ENCODE peak calls at places on chromosomes 3 and 15, in six cellular contexts. M, A, X, B, D and N are unnamed samples.

GRCh38 chr3:184155644-184156521 is 706 bp downstream of the DVL3 start:
- DNase-seq in M (peak), A (peak), X (no peak), B (no peak), D (peak), N (peak)

GRCh38 chr3:123147754-123148535 is 53.8 kb upstream of the SEC22A start:
- DNase-seq in M (no peak), A (no peak), X (no peak), B (no peak), D (no peak), N (no peak)

GRCh38 chr3:171476532-171477102 is 16.4 kb upstream of the TNIK start:
- DNase-seq in M (no peak), A (no peak), X (no peak), B (no peak), D (no peak), N (no peak)

GRCh38 chr3:64187065-64187959 is 38.0 kb downstream of the PRICKLE2 start:
- DNase-seq in M (no peak), A (peak), X (peak), B (peak), D (peak), N (no peak)

GRCh38 chr15:88909956-88910831 is 3.0 kb downstream of the MFGE8 start:
- DNase-seq in M (peak), A (no peak), X (no peak), B (no peak), D (no peak), N (no peak)

GRCh38 chr3:133271491-133271890 is 128.4 kb upstream of the BFSP2 start:
- DNase-seq in M (no peak), A (no peak), X (no peak), B (no peak), D (no peak), N (no peak)

GRCh38 chr15:82139823-82140268 is 94.0 kb upstream of the MEX3B start:
- DNase-seq in M (peak), A (peak), X (no peak), B (no peak), D (no peak), N (no peak)

GRCh38 chr15:64134322-64134829 is 17.2 kb upstream of the SNX22 start:
- DNase-seq in M (no peak), A (peak), X (peak), B (no peak), D (peak), N (no peak)

GRCh38 chr3:76646921-76647562 is 392.9 kb upstream of the ROBO2 start:
- DNase-seq in M (no peak), A (no peak), X (no peak), B (no peak), D (peak), N (no peak)

GRCh38 chr15:34621675-34622074 is 38.2 kb upstream of the GOLGA8B start:
- DNase-seq in M (no peak), A (peak), X (no peak), B (no peak), D (no peak), N (no peak)

GRCh38 chr15:62591842-62592838 is 427.1 kb upstream of the C2CD4B start:
- DNase-seq in M (no peak), A (peak), X (no peak), B (no peak), D (no peak), N (no peak)

GRCh38 chr3:32934150-32934742 is 17.2 kb upstream of the CCR4 start:
- DNase-seq in M (no peak), A (peak), X (no peak), B (no peak), D (peak), N (no peak)